ENCODE peak calls at places on chromosomes 2 and 18, in eight cellular contexts. O is breast epithelium; M is naive thymus-derived CD4-positive, alpha-beta T cell; A is stomach; L is uterus; K is IMR-90; C is GM12878; X is tibial nerve. H is an unnamed sample. For H3K36me3, H3K9me3 and H3K27me3, the result is how much of the 10 kb centered on the place peaks cover.

GRCh38 chr18:54260376-54261072 is 8.8 kb upstream of the POLI start:
- DNase-seq in O (no peak), M (no peak), A (no peak), L (no peak), K (no peak), C (no peak), X (no peak), H (no peak)

GRCh38 chr2:237696471-237696870 is 69.1 kb downstream of the LRRFIP1 start:
- DNase-seq in O (no peak), M (peak), A (no peak), L (no peak), K (no peak), C (no peak), X (no peak), H (no peak)

GRCh38 chr2:203900298-203900697 is 32.7 kb downstream of the CTLA4 start:
- DNase-seq in O (no peak), M (no peak), A (no peak), L (no peak), K (no peak), C (no peak), X (no peak), H (peak)

GRCh38 chr2:231680992-231681852 is 27.1 kb upstream of the PTMA start:
- DNase-seq in O (peak), M (no peak), A (peak), L (peak), K (peak), C (no peak), X (peak), H (peak)

GRCh38 chr2:62221141-62221540 is 25.2 kb downstream of the B3GNT2 start:
- DNase-seq in O (no peak), M (no peak), A (no peak), L (no peak), K (peak), C (no peak), X (no peak), H (no peak)

GRCh38 chr18:22946841-22947240 is 13.7 kb downstream of the RBBP8 start:
- DNase-seq in O (no peak), M (no peak), A (no peak), L (no peak), K (peak), C (no peak), X (no peak), H (no peak)

GRCh38 chr2:213649176-213649575 is 364.9 kb downstream of the SPAG16 start:
- DNase-seq in O (no peak), M (no peak), A (no peak), L (no peak), K (no peak), C (no peak), X (no peak), H (no peak)

GRCh38 chr18:39523281-39523680 is 1957.7 kb upstream of the CELF4 start:
- DNase-seq in O (no peak), M (no peak), A (no peak), L (no peak), K (peak), C (no peak), X (no peak), H (peak)

GRCh38 chr18:59272221-59272888 is 899 bp downstream of the RAX start:
- DNase-seq in O (no peak), M (no peak), A (no peak), L (no peak), K (no peak), C (no peak), X (no peak), H (no peak)

GRCh38 chr2:65607906-65608305 is 175.5 kb upstream of the SPRED2 start:
- DNase-seq in O (no peak), M (no peak), A (no peak), L (no peak), K (no peak), C (no peak), X (no peak), H (no peak)

GRCh38 chr2:241678307-241678706 is 8.3 kb downstream of the DTYMK start:
- DNase-seq in O (peak), M (no peak), A (no peak), L (no peak), K (no peak), C (no peak), X (no peak), H (no peak)

GRCh38 chr2:241680044-241680443 is 6.6 kb downstream of the DTYMK start:
- DNase-seq in O (no peak), M (no peak), A (no peak), L (no peak), K (no peak), C (no peak), X (no peak), H (no peak)

GRCh38 chr2:241677392-241677791 is 9.2 kb downstream of the DTYMK start:
- DNase-seq in O (no peak), M (no peak), A (no peak), L (no peak), K (no peak), C (no peak), X (no peak), H (no peak)

GRCh38 chr2:241680827-241681599 is 5.6 kb downstream of the DTYMK start:
- DNase-seq in O (no peak), M (no peak), A (no peak), L (peak), K (peak), C (no peak), X (no peak), H (peak)

DNA sequence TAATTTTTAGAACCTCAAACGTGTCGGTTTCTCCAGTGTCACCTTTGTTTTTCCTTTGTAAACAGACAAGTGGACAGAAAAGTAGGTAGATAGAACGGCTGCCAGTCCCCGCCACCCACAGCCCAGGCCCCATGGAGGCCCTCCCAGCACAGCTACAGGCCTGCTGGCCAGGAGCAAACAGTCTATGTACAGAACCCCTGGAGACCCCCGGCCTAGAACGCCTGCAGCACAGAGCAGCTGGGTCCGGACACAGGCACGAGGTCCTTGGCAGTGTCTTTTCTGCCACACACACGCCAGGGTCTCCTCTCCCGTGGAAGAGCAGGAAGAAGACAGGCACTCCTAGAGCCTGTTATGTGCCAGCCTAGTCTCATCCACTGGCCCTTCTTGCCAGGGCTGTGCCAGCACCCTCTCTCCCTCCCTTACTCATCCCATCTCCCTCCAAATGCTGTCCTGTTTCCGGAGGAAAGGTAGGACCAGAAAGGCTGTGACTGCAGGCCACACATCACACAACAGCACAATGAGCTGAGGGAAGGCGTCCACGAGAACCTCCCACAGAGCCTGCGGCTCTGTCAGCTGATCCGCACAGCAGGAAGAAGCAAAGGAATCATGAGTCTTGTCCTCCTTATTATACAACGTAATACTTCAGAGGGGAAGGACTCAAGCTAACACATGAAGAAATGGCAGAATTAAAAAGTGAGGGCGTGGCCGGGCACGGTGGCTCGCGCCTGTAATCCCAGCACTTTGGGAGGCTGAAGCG is 7.7 kb downstream of the DTYMK start:
- DNase-seq in O (no peak), M (no peak), A (no peak), L (no peak), K (no peak), C (no peak), X (no peak), H (no peak)
- H3K36me3 ChIP-seq in O (under half), M (under half), A (half or more), L (under half), K (under half), C (under half), X (under half), H (half or more)

GRCh38 chr2:240419321-240419720 is 16.1 kb upstream of the GPC1 start:
- DNase-seq in O (no peak), M (no peak), A (no peak), L (peak), K (no peak), C (no peak), X (no peak), H (no peak)
- H3K9me3 ChIP-seq in O (under half), M (under half), A (under half), L (under half), K (under half), C (under half), X (under half), H (under half)

DNA sequence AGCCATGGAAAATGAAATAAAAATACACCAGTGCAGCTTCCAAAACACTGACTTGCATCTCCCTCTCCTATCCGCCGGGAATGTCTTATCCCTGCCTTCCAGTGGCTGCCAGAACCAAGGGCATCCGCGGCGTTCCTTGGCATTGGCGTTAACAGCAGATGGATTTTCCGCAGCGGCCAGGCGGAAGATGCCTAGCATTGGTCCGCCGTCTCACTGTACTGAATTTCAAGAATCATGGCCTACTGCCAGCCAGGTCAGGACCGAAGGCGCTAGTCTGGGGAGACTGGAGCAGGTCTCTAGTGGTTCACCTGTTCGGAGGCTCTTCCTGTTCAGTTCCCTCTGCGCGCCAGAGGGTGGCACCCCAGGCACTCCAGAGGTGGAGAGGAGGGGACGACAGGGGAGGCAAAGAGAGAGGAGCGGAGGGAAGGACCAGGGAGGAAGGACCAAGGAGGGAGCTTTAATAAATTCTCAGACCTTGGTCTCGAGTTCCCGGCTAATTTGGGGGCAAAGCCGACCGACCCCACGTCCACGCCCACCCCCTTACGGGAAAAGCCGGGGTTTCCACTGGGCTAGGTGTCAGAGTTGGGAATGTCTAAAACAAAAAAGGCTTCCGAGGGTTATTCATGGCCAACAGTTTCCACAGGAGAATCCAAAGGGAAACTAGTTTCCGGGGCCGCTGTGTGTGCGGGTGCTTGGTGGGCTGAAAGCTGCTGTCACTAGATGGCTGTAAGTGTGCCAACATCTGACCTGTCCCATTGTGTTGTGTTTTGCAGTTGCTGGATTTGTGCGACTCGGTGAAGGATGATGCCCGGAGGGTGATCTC is 3.7 kb upstream of the BCL2L11 start:
- DNase-seq in O (peak), M (peak), A (peak), L (peak), K (peak), C (peak), X (peak), H (peak)
- H3K27me3 ChIP-seq in O (under half), M (under half), A (under half), L (under half), K (under half), C (under half), X (under half), H (under half)

GRCh38 chr2:36513661-36514060 is 84.3 kb downstream of the FEZ2 start:
- DNase-seq in O (no peak), M (no peak), A (no peak), L (no peak), K (no peak), C (no peak), X (no peak), H (no peak)
- H3K36me3 ChIP-seq in O (under half), M (under half), A (half or more), L (under half), K (half or more), C (under half), X (under half), H (half or more)

DNA sequence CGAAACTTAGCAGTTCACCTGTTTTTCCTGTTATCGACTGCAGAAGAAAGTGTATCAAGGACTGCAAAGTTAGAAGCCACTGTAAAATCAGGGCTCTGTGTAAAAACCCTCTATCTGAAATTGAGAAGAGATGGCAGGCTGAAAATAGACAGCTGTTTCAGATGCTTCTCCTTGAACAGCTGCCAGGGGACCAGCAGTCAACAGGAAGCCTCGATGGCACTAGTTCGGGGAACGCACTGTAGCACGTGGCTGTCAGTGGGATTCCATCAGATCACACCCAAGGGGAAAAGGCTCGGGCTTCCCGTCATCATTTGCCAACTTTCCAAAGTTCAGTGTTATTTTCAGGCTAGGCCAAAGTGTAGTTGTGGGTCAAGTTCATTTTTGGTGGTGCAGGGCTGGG is 316.9 kb downstream of the TXNL1 start:
- DNase-seq in O (no peak), M (no peak), A (no peak), L (no peak), K (no peak), C (no peak), X (no peak), H (no peak)
- H3K9me3 ChIP-seq in O (under half), M (under half), A (under half), L (under half), K (under half), C (under half), X (under half), H (under half)

GRCh38 chr2:72931280-72931910 is 14.1 kb downstream of the EMX1 start:
- DNase-seq in O (no peak), M (no peak), A (no peak), L (no peak), K (peak), C (no peak), X (no peak), H (peak)
- H3K27me3 ChIP-seq in O (under half), M (under half), A (under half), L (under half), K (half or more), C (under half), X (under half), H (under half)

GRCh38 chr18:76932026-76932819 is 109.9 kb downstream of the ZNF236 start:
- DNase-seq in O (no peak), M (no peak), A (no peak), L (peak), K (peak), C (no peak), X (no peak), H (no peak)
- H3K36me3 ChIP-seq in O (under half), M (under half), A (half or more), L (under half), K (under half), C (under half), X (under half), H (under half)

GRCh38 chr2:112843288-112843687 is 6.7 kb upstream of the IL1B start:
- DNase-seq in O (no peak), M (no peak), A (no peak), L (no peak), K (no peak), C (no peak), X (no peak), H (no peak)
- H3K9me3 ChIP-seq in O (under half), M (under half), A (under half), L (under half), K (under half), C (under half), X (under half), H (under half)

GRCh38 chr2:199460101-199460671 is 2.4 kb upstream of the SATB2 start:
- DNase-seq in O (no peak), M (no peak), A (no peak), L (no peak), K (peak), C (no peak), X (no peak), H (no peak)
- H3K27me3 ChIP-seq in O (half or more), M (half or more), A (half or more), L (under half), K (under half), C (under half), X (under half), H (under half)

GRCh38 chr2:189770590-189771322 is 8.2 kb upstream of the OSGEPL1 start:
- DNase-seq in O (no peak), M (no peak), A (no peak), L (no peak), K (no peak), C (no peak), X (no peak), H (no peak)

GRCh38 chr2:189772212-189772611 is 9.6 kb upstream of the OSGEPL1 start:
- DNase-seq in O (no peak), M (no peak), A (no peak), L (no peak), K (no peak), C (no peak), X (no peak), H (no peak)
- H3K36me3 ChIP-seq in O (under half), M (under half), A (half or more), L (under half), K (under half), C (under half), X (under half), H (half or more)

H was measured in MG63.